ENCODE peak calls at places on chromosomes 5 and 9, in six cellular contexts. L is fibroblast of the aortic adventitia, M is endodermal cell, W is lower leg skin, K is epithelial cell of esophagus, F is cardiac fibroblast. B is an unnamed sample.

GRCh38 chr9:77883846-77884771 is 147.5 kb downstream of the GNAQ start:
- DNase-seq in L (peak; percentile 73), M (peak; percentile 83), W (no peak), K (peak; percentile 86), F (peak; percentile 34), B (peak; percentile 4)

GRCh38 chr9:134381671-134382505 is 55.6 kb downstream of the RXRA start:
- DNase-seq in L (no peak), M (no peak), W (no peak), K (no peak), F (no peak), B (peak; percentile 67)

GRCh38 chr9:95425910-95426551 is 90.7 kb downstream of the PTCH1 start:
- DNase-seq in L (no peak), M (peak; percentile 74), W (no peak), K (peak; percentile 62), F (no peak), B (peak; percentile 64)

GRCh38 chr5:73365301-73365853 is 83.2 kb downstream of the FOXD1 start:
- DNase-seq in L (peak; percentile 95), M (no peak), W (no peak), K (peak; percentile 86), F (peak; percentile 32), B (no peak)

GRCh38 chr9:129069825-129070473 is 11.0 kb upstream of the DOLPP1 start:
- DNase-seq in L (no peak), M (peak; percentile 46), W (peak; percentile 85), K (no peak), F (no peak), B (no peak)

GRCh38 chr5:18048449-18048848 is 414.2 kb downstream of the TAF11L14 start:
- DNase-seq in L (no peak), M (no peak), W (no peak), K (no peak), F (no peak), B (no peak)

GRCh38 chr5:117624226-117624625 is 1049.6 kb upstream of the SEMA6A start:
- DNase-seq in L (no peak), M (no peak), W (no peak), K (no peak), F (no peak), B (no peak)

GRCh38 chr5:208449-209114 is 9.4 kb downstream of the CCDC127 start:
- DNase-seq in L (no peak), M (no peak), W (no peak), K (no peak), F (no peak), B (peak; percentile 47)

GRCh38 chr5:84436866-84437265 is 52.2 kb upstream of the EDIL3 start:
- DNase-seq in L (peak; percentile 30), M (no peak), W (no peak), K (peak; percentile 63), F (no peak), B (no peak)

GRCh38 chr9:120726484-120726883 is 12.2 kb upstream of the MEGF9 start:
- DNase-seq in L (no peak), M (no peak), W (no peak), K (no peak), F (no peak), B (no peak)

GRCh38 chr5:9546973-9547947 is 1.4 kb upstream of the SEMA5A start:
- DNase-seq in L (peak; percentile 91), M (peak; percentile 83), W (no peak), K (peak; percentile 34), F (peak; percentile 92), B (peak; percentile 52)

GRCh38 chr5:19547640-19548039 is 440.4 kb downstream of the CDH18 start:
- DNase-seq in L (peak; percentile 88), M (no peak), W (no peak), K (peak; percentile 39), F (peak; percentile 52), B (no peak)

GRCh38 chr5:35171108-35171507 is 59.2 kb downstream of the PRLR start:
- DNase-seq in L (no peak), M (no peak), W (no peak), K (no peak), F (no peak), B (no peak)

GRCh38 chr5:7518947-7519560 is 123.1 kb downstream of the ADCY2 start:
- DNase-seq in L (no peak), M (peak; percentile 91), W (no peak), K (no peak), F (no peak), B (peak; percentile 54)

GRCh38 chr9:127915801-127916664 is 808 bp downstream of the ST6GALNAC4 start:
- DNase-seq in L (no peak), M (peak; percentile 59), W (no peak), K (no peak), F (no peak), B (peak; percentile 65)

GRCh38 chr5:148981353-148981752 is 81.5 kb downstream of the SH3TC2 start:
- DNase-seq in L (no peak), M (no peak), W (no peak), K (no peak), F (no peak), B (no peak)

GRCh38 chr5:43369651-43370050 is 42.5 kb downstream of the CCL28 start:
- DNase-seq in L (no peak), M (no peak), W (no peak), K (no peak), F (no peak), B (no peak)

GRCh38 chr5:169100735-169101075 is 200.2 kb downstream of the SLIT3 start:
- DNase-seq in L (peak; percentile 39), M (peak; percentile 89), W (peak; percentile 84), K (peak; percentile 90), F (peak; percentile 11), B (peak; percentile 44)

GRCh38 chr9:124372038-124372437 is 43.2 kb downstream of the PSMB7 start:
- DNase-seq in L (no peak), M (no peak), W (no peak), K (no peak), F (no peak), B (no peak)

GRCh38 chr9:4549751-4550295 is 59.6 kb downstream of the SLC1A1 start:
- DNase-seq in L (peak; percentile 60), M (no peak), W (no peak), K (no peak), F (peak; percentile 26), B (no peak)

GRCh38 chr5:59097116-59097515 is 514.2 kb downstream of the RAB3C start:
- DNase-seq in L (peak; percentile 44), M (no peak), W (no peak), K (no peak), F (peak; percentile 30), B (no peak)

GRCh38 chr9:79617395-79617794 is 45.6 kb downstream of the TLE4 start:
- DNase-seq in L (peak; percentile 73), M (no peak), W (no peak), K (no peak), F (peak; percentile 84), B (no peak)

GRCh38 chr9:89382026-89382986 is 64.0 kb downstream of the SECISBP2 start:
- DNase-seq in L (no peak), M (no peak), W (no peak), K (no peak), F (no peak), B (peak; percentile 57)

GRCh38 chr9:89383030-89383720 is 64.9 kb downstream of the SECISBP2 start:
- DNase-seq in L (no peak), M (no peak), W (no peak), K (no peak), F (no peak), B (peak; percentile 61)

GRCh38 chr9:89384783-89385182 is 66.5 kb downstream of the SECISBP2 start:
- DNase-seq in L (no peak), M (no peak), W (no peak), K (no peak), F (no peak), B (peak; percentile 59)

GRCh38 chr9:89386206-89386605 is 67.9 kb downstream of the SECISBP2 start:
- DNase-seq in L (no peak), M (no peak), W (no peak), K (no peak), F (no peak), B (no peak)

GRCh38 chr9:89383721-89384300 is 65.5 kb downstream of the SECISBP2 start:
- DNase-seq in L (no peak), M (no peak), W (no peak), K (no peak), F (no peak), B (peak; percentile 52)
- H3K4me3 ChIP-seq in L (no peak overlapping the region), M (no peak overlapping the region), W (no peak overlapping the region), K (no peak overlapping the region), F (no peak overlapping the region), B (no peak overlapping the region)

GRCh38 chr9:92804727-92805126 is 40.1 kb upstream of the BICD2 start:
- DNase-seq in L (no peak), M (no peak), W (no peak), K (no peak), F (no peak), B (no peak)

GRCh38 chr9:92807757-92808725 is 43.4 kb upstream of the BICD2 start:
- DNase-seq in L (no peak), M (peak; percentile 71), W (no peak), K (no peak), F (no peak), B (peak; percentile 70)

GRCh38 chr9:92807031-92807756 is 42.6 kb upstream of the BICD2 start:
- DNase-seq in L (no peak), M (peak; percentile 49), W (no peak), K (no peak), F (no peak), B (peak; percentile 46)

GRCh38 chr9:92808726-92809451 is 44.3 kb upstream of the BICD2 start:
- DNase-seq in L (peak; percentile 70), M (peak; percentile 94), W (peak; percentile 93), K (peak; percentile 79), F (peak; percentile 78), B (peak; percentile 88)
- H3K4me3 ChIP-seq in L (peak overlapping the region; percentile 50), M (peak overlapping the region; percentile 72), W (no peak overlapping the region), K (peak overlapping the region; percentile 27), F (no peak overlapping the region), B (peak overlapping the region; percentile 61)

GRCh38 chr9:18361621-18362020 is 112.3 kb upstream of the ADAMTSL1 start:
- DNase-seq in L (no peak), M (no peak), W (no peak), K (no peak), F (no peak), B (no peak)

GRCh38 chr9:18358325-18358724 is 115.6 kb upstream of the ADAMTSL1 start:
- DNase-seq in L (no peak), M (no peak), W (no peak), K (no peak), F (no peak), B (no peak)

GRCh38 chr9:18357321-18357720 is 116.6 kb upstream of the ADAMTSL1 start:
- DNase-seq in L (no peak), M (no peak), W (no peak), K (no peak), F (no peak), B (no peak)

GRCh38 chr9:18360005-18360404 is 113.9 kb upstream of the ADAMTSL1 start:
- DNase-seq in L (no peak), M (no peak), W (no peak), K (no peak), F (no peak), B (no peak)

GRCh38 chr9:18359335-18359734 is 114.6 kb upstream of the ADAMTSL1 start:
- DNase-seq in L (peak; percentile 71), M (no peak), W (no peak), K (peak; percentile 12), F (peak; percentile 36), B (no peak)
- H3K4me3 ChIP-seq in L (no peak overlapping the region), M (no peak overlapping the region), W (no peak overlapping the region), K (no peak overlapping the region), F (no peak overlapping the region), B (no peak overlapping the region)

DNA sequence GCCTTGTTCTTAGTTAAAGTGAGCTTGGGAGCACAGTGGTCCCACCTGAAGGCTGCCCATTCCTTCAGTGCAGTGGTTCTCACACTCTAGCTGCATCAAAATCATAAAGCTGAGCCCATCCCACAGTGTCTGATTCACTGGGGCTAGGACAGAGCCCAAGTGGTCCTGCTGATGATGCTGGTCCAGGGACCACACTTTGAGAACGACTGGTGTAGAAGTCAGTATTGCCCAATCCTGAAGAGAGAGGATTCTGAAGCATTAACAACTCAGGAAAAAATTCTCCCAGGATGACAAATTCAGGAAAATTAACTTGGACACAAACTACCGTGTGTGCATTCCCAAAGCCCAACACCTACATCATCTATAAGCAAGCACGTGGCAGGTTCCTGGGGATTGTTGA is 176.2 kb downstream of the GABBR2 start:
- DNase-seq in L (peak; percentile 25), M (no peak), W (no peak), K (no peak), F (no peak), B (no peak)
- H3K4me3 ChIP-seq in L (no peak overlapping the region), M (no peak overlapping the region), W (no peak overlapping the region), K (no peak overlapping the region), F (no peak overlapping the region), B (no peak overlapping the region)

B was measured in H7.